ENCODE peak calls at places on chromosomes 3 and 15, in four cellular contexts. Q, G, V and J are unnamed samples.

GRCh38 chr3:27166888-27167287 is 202.3 kb downstream of the NEK10 start:
- DNase-seq in Q (no peak), G (no peak), V (no peak), J (peak; percentile 98)

GRCh38 chr15:40995656-40996055 is 42.4 kb downstream of the CHAC1 start:
- DNase-seq in Q (no peak), G (no peak), V (no peak), J (no peak)

GRCh38 chr15:80384442-80384841 is 19.7 kb upstream of the ARNT2 start:
- DNase-seq in Q (no peak), G (no peak), V (no peak), J (no peak)

GRCh38 chr3:23712095-23712494 is 93.7 kb upstream of the UBE2E1 start:
- DNase-seq in Q (no peak), G (no peak), V (no peak), J (no peak)

GRCh38 chr3:42853056-42853455 is 22.6 kb downstream of the CYP8B1 start:
- DNase-seq in Q (no peak), G (no peak), V (peak; percentile 6), J (no peak)

GRCh38 chr15:64985382-64986033 is 4.2 kb downstream of the SPG21 start:
- DNase-seq in Q (no peak), G (no peak), V (no peak), J (no peak)

GRCh38 chr3:15428539-15428938 is 1.1 kb downstream of the EAF1 start:
- DNase-seq in Q (no peak), G (no peak), V (no peak), J (peak; percentile 55)

GRCh38 chr15:29244544-29244943 is 25.1 kb downstream of the NSMCE3 start:
- DNase-seq in Q (no peak), G (no peak), V (no peak), J (no peak)

GRCh38 chr15:34799149-34799824 is 3.9 kb upstream of the ACTC1 start:
- DNase-seq in Q (no peak), G (peak; percentile 76), V (peak; percentile 26), J (peak; percentile 70)

GRCh38 chr15:67101981-67102929 is 36.9 kb downstream of the SMAD3 start:
- DNase-seq in Q (no peak), G (no peak), V (no peak), J (peak; percentile 91)

GRCh38 chr15:62306851-62307504 is 141.9 kb upstream of the C2CD4B start:
- DNase-seq in Q (no peak), G (peak; percentile 64), V (peak; percentile 50), J (peak; percentile 79)

GRCh38 chr15:36361351-36361870 is 218.0 kb upstream of the CDIN1 start:
- DNase-seq in Q (no peak), G (no peak), V (no peak), J (peak; percentile 58)

GRCh38 chr15:57332326-57332725 is 44.0 kb upstream of the CGNL1 start:
- DNase-seq in Q (no peak), G (no peak), V (no peak), J (no peak)

GRCh38 chr3:13519392-13519791 is 29.5 kb upstream of the FBLN2 start:
- DNase-seq in Q (no peak), G (no peak), V (no peak), J (no peak)

GRCh38 chr3:139302084-139302800 is 41.6 kb upstream of the MRPS22 start:
- DNase-seq in Q (no peak), G (no peak), V (no peak), J (peak; percentile 99)

GRCh38 chr15:63833246-63833696 is 477 bp downstream of the HERC1 start:
- DNase-seq in Q (peak; percentile 16), G (peak; percentile 67), V (peak; percentile 31), J (peak; percentile 75)

GRCh38 chr15:101781927-101782326 is 21.4 kb upstream of the OR4F6 start:
- DNase-seq in Q (no peak), G (no peak), V (no peak), J (no peak)

GRCh38 chr3:184808021-184808420 is 3.9 kb upstream of the VPS8 start:
- DNase-seq in Q (no peak), G (no peak), V (no peak), J (peak; percentile 20)

GRCh38 chr15:58967479-58967878 is 20.0 kb upstream of the RNF111 start:
- DNase-seq in Q (no peak), G (no peak), V (no peak), J (no peak)

GRCh38 chr3:156628095-156628690 is 46.2 kb upstream of the TIPARP start:
- DNase-seq in Q (no peak), G (no peak), V (no peak), J (no peak)

GRCh38 chr3:10964537-10965167 is 27.9 kb upstream of the SLC6A1 start:
- DNase-seq in Q (no peak), G (no peak), V (no peak), J (peak; percentile 49)

GRCh38 chr15:40297356-40297755 is 10.4 kb downstream of the PLCB2 start:
- DNase-seq in Q (no peak), G (no peak), V (no peak), J (no peak)

GRCh38 chr15:52415628-52416027 is 113.1 kb downstream of the MYO5A start:
- DNase-seq in Q (no peak), G (no peak), V (no peak), J (no peak)

GRCh38 chr15:38197553-38197952 is 55.1 kb upstream of the SPRED1 start:
- DNase-seq in Q (no peak), G (no peak), V (no peak), J (no peak)